ENCODE peak calls at places on chromosomes 2 and 18, in nine cellular contexts. N is HepG2, O is GM23338, I is transverse colon, M is HCT116, L is endothelial cell of umbilical vein, J is breast epithelium, W is sigmoid colon, F is H1. Q is an unnamed sample.

GRCh38 chr2:240451108-240451611 is 15.7 kb downstream of the GPC1 start:
- DNase-seq in N (no peak), O (no peak), I (no peak), M (no peak), L (no peak), J (no peak), W (peak; percentile 67), F (no peak), Q (no peak)

GRCh38 chr2:173048901-173049661 is 26.6 kb upstream of the MAP3K20 start:
- DNase-seq in N (peak; percentile 92), O (no peak), I (peak; percentile 59), M (peak; percentile 97), L (peak; percentile 91), J (peak; percentile 75), W (peak; percentile 94), F (no peak), Q (peak; percentile 97)

GRCh38 chr2:197191177-197191947 is 119.2 kb downstream of the ANKRD44 start:
- DNase-seq in N (peak; percentile 40), O (peak; percentile 71), I (no peak), M (peak; percentile 31), L (peak; percentile 55), J (no peak), W (no peak), F (no peak), Q (no peak)

GRCh38 chr2:127957240-127957639 is 70.6 kb downstream of the SAP130 start:
- DNase-seq in N (no peak), O (no peak), I (no peak), M (no peak), L (no peak), J (no peak), W (no peak), F (no peak), Q (no peak)

GRCh38 chr2:41877114-41877513 is 170.7 kb upstream of the PKDCC start:
- DNase-seq in N (no peak), O (no peak), I (no peak), M (no peak), L (no peak), J (no peak), W (no peak), F (no peak), Q (no peak)

GRCh38 chr18:50590625-50591024 is 30.7 kb downstream of the MAPK4 start:
- DNase-seq in N (no peak), O (no peak), I (no peak), M (no peak), L (no peak), J (no peak), W (no peak), F (no peak), Q (no peak)

GRCh38 chr2:133859578-133859977 is 291.3 kb upstream of the NCKAP5 start:
- DNase-seq in N (no peak), O (no peak), I (no peak), M (no peak), L (no peak), J (no peak), W (no peak), F (peak; percentile 6), Q (no peak)

GRCh38 chr18:54812885-54813284 is 15.4 kb upstream of the RAB27B start:
- DNase-seq in N (no peak), O (no peak), I (no peak), M (no peak), L (no peak), J (no peak), W (no peak), F (no peak), Q (no peak)

GRCh38 chr2:138023976-138024375 is 59.7 kb downstream of the HNMT start:
- DNase-seq in N (no peak), O (no peak), I (no peak), M (no peak), L (no peak), J (no peak), W (no peak), F (no peak), Q (no peak)

GRCh38 chr2:106107509-106108131 is 86.5 kb downstream of the UXS1 start:
- DNase-seq in N (no peak), O (no peak), I (no peak), M (no peak), L (no peak), J (no peak), W (no peak), F (no peak), Q (peak; percentile 94)

GRCh38 chr2:233448565-233448964 is 94.3 kb downstream of the DGKD start:
- DNase-seq in N (peak; percentile 26), O (no peak), I (peak; percentile 5), M (no peak), L (no peak), J (no peak), W (peak; percentile 9), F (no peak), Q (no peak)

GRCh38 chr18:58212274-58212673 is 168.2 kb downstream of the NEDD4L start:
- DNase-seq in N (no peak), O (no peak), I (peak; percentile 38), M (no peak), L (no peak), J (no peak), W (no peak), F (no peak), Q (no peak)

GRCh38 chr2:107088156-107088555 is 202.2 kb upstream of the ST6GAL2 start:
- DNase-seq in N (no peak), O (no peak), I (no peak), M (no peak), L (no peak), J (no peak), W (no peak), F (no peak), Q (no peak)

GRCh38 chr2:231803739-231804138 is 17.5 kb downstream of the COPS7B start:
- DNase-seq in N (no peak), O (no peak), I (no peak), M (no peak), L (no peak), J (no peak), W (no peak), F (no peak), Q (no peak)

GRCh38 chr18:2572144-2572682 is 856 bp downstream of the NDC80 start:
- DNase-seq in N (no peak), O (no peak), I (no peak), M (no peak), L (peak; percentile 4), J (no peak), W (no peak), F (no peak), Q (no peak)

GRCh38 chr2:108542071-108542470 is 7.8 kb downstream of the LIMS1 start:
- DNase-seq in N (no peak), O (no peak), I (no peak), M (no peak), L (no peak), J (no peak), W (no peak), F (no peak), Q (no peak)

GRCh38 chr2:12493031-12493513 is 223.7 kb upstream of the TRIB2 start:
- DNase-seq in N (no peak), O (no peak), I (no peak), M (no peak), L (peak; percentile 12), J (no peak), W (no peak), F (no peak), Q (no peak)

GRCh38 chr2:26086155-26086634 is 52.3 kb downstream of the RAB10 start:
- DNase-seq in N (no peak), O (no peak), I (no peak), M (peak; percentile 36), L (peak; percentile 59), J (no peak), W (no peak), F (no peak), Q (no peak)

GRCh38 chr2:222797308-222797707 is 63.5 kb upstream of the ACSL3 start:
- DNase-seq in N (peak; percentile 74), O (peak; percentile 60), I (no peak), M (no peak), L (peak; percentile 48), J (no peak), W (no peak), F (no peak), Q (no peak)

GRCh38 chr2:14388724-14389123 is 243.8 kb upstream of the LRATD1 start:
- DNase-seq in N (no peak), O (no peak), I (no peak), M (no peak), L (no peak), J (no peak), W (no peak), F (no peak), Q (no peak)

DNA sequence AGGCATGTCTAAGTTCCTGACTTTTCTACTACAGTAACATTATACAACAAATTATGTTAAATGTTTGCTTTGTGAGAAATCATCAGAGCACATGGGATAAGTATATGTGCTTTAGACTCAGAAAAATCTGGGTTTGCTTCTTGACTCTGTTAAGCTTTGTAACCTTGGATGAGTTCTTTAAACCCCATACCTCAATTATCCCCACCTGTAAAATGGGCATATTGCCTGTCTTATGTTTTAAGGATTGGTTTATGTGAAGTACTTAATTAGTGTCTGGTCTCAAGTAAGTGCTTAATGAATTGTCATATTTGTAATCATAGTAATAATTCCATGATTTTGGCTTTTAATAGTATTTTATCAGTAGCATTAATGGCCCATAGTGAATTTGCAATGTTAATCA is 135.8 kb downstream of the TAF4B start:
- DNase-seq in N (no peak), O (no peak), I (no peak), M (no peak), L (no peak), J (no peak), W (no peak), F (no peak), Q (no peak)
- H3K36me3 ChIP-seq in N (no peaks in the 10 kb centered on the region), O (no peaks in the 10 kb centered on the region), I (no peaks in the 10 kb centered on the region), M (no peaks in the 10 kb centered on the region), L (no peaks in the 10 kb centered on the region), J (no peaks in the 10 kb centered on the region), W (no peaks in the 10 kb centered on the region), F (peaks cover 9% of the 10 kb centered on the region), Q (peaks cover 6% of the 10 kb centered on the region)

GRCh38 chr2:30582521-30582920 is 135.5 kb downstream of the LCLAT1 start:
- DNase-seq in N (no peak), O (no peak), I (no peak), M (no peak), L (no peak), J (no peak), W (no peak), F (no peak), Q (no peak)
- TF ChIP-seq POLR2AphosphoS5 in N (no peak), O (no peak), I (no peak), M (no peak), L (no peak), J (no peak), W (no peak), F (no peak), Q (no peak)

GRCh38 chr18:63189041-63189440 is 130.5 kb downstream of the BCL2 start:
- DNase-seq in N (no peak), O (no peak), I (no peak), M (no peak), L (no peak), J (no peak), W (no peak), F (no peak), Q (no peak)
- H3K4me1 ChIP-seq in N (no peaks in the 10 kb centered on the region), O (no peaks in the 10 kb centered on the region), I (peaks cover 49% of the 10 kb centered on the region), M (no peaks in the 10 kb centered on the region), L (no peaks in the 10 kb centered on the region), J (no peaks in the 10 kb centered on the region), W (no peaks in the 10 kb centered on the region), F (no peaks in the 10 kb centered on the region), Q (peaks cover 56% of the 10 kb centered on the region)

DNA sequence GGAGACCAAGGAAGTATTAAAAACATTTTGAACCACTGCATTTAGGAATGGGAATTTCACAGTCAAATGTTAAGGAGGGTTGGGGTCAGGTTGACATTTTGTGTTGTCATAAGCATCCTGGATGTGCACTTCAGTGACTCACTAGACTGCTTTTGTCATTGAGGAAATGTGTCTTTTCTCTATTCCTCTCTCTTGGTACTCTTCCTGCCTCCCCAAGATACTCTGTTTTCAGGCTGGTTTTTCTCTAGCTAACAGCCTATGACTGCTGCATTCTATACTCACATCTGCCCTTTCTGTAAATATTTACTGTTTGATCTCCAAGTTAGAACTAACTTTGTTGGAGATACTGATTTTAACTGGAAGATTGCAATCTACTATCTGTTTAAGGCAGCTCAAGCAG is 23.4 kb downstream of the XRCC5 start:
- DNase-seq in N (no peak), O (no peak), I (no peak), M (no peak), L (no peak), J (no peak), W (no peak), F (no peak), Q (no peak)
- H3K36me3 ChIP-seq in N (peaks cover 88% of the 10 kb centered on the region), O (peaks cover 92% of the 10 kb centered on the region), I (no peaks in the 10 kb centered on the region), M (peaks cover 78% of the 10 kb centered on the region), L (peaks cover 46% of the 10 kb centered on the region), J (peaks cover 8% of the 10 kb centered on the region), W (peaks cover 32% of the 10 kb centered on the region), F (peaks cover 99% of the 10 kb centered on the region), Q (no peaks in the 10 kb centered on the region)